ENCODE peak calls at places on chromosome 14, in eight cellular contexts. V is transverse colon; M is fibroblast of mammary gland; J is NCI-H510A; T is fibroblast of lung; W is activated T-cell treated with anti-CD3 and anti-CD28 coated beads, Interleukin-2, amount 50 U/mL, for 4 hours; N is ecto neural progenitor cell; L is activated naive CD4-positive, alpha-beta T cell treated with anti-CD3 and anti-CD28 coated beads, Interleukin-2, amount 10 ng/mL, durations not matched to agents 7 days and 5 days. C is an unnamed sample.

GRCh38 chr14:85421166-85421877 is 108.6 kb upstream of the FLRT2 start:
- DNase-seq in V (no peak), M (peak; percentile 83), J (no peak), T (peak; percentile 67), W (no peak), N (no peak), L (no peak), C (no peak)

GRCh38 chr14:87152701-87153100 is 840.3 kb downstream of the GALC start:
- DNase-seq in V (no peak), M (no peak), J (no peak), T (no peak), W (no peak), N (no peak), L (no peak), C (no peak)

GRCh38 chr14:96727980-96728717 is 69.0 kb upstream of the VRK1 start:
- DNase-seq in V (no peak), M (no peak), J (no peak), T (no peak), W (no peak), N (no peak), L (no peak), C (no peak)

GRCh38 chr14:69170848-69171247 is 17.9 kb upstream of the DCAF5 start:
- DNase-seq in V (no peak), M (no peak), J (no peak), T (peak; percentile 33), W (no peak), N (no peak), L (no peak), C (no peak)

GRCh38 chr14:39107624-39108023 is 4.6 kb upstream of the SEC23A start:
- DNase-seq in V (no peak), M (peak; percentile 63), J (no peak), T (peak; percentile 47), W (no peak), N (no peak), L (no peak), C (no peak)

GRCh38 chr14:44995770-44996294 is 33.8 kb downstream of the TOGARAM1 start:
- DNase-seq in V (no peak), M (no peak), J (no peak), T (peak; percentile 10), W (no peak), N (no peak), L (no peak), C (no peak)

GRCh38 chr14:35808076-35808657 is 928 bp downstream of the RALGAPA1 start:
- DNase-seq in V (peak; percentile 63), M (peak; percentile 12), J (peak; percentile 45), T (peak; percentile 10), W (no peak), N (no peak), L (peak; percentile 36), C (peak; percentile 68)

GRCh38 chr14:94649543-94650443 is 37.6 kb downstream of the SERPINA3 start:
- DNase-seq in V (no peak), M (no peak), J (no peak), T (no peak), W (no peak), N (peak; percentile 34), L (no peak), C (no peak)

GRCh38 chr14:71591929-71592328 is 340.3 kb upstream of the RGS6 start:
- DNase-seq in V (no peak), M (peak; percentile 65), J (no peak), T (peak; percentile 94), W (no peak), N (no peak), L (no peak), C (no peak)

GRCh38 chr14:92709340-92710000 is 39.0 kb downstream of the LGMN start:
- DNase-seq in V (no peak), M (no peak), J (no peak), T (no peak), W (no peak), N (no peak), L (no peak), C (no peak)

GRCh38 chr14:90740081-90740480 is 76.1 kb downstream of the TTC7B start:
- DNase-seq in V (no peak), M (no peak), J (no peak), T (no peak), W (no peak), N (no peak), L (no peak), C (no peak)

GRCh38 chr14:91008759-91009409 is 51.6 kb downstream of the RPS6KA5 start:
- DNase-seq in V (no peak), M (peak; percentile 2), J (no peak), T (no peak), W (no peak), N (no peak), L (no peak), C (no peak)

GRCh38 chr14:81161749-81162148 is 59.0 kb downstream of the GTF2A1 start:
- DNase-seq in V (no peak), M (no peak), J (no peak), T (no peak), W (no peak), N (no peak), L (no peak), C (no peak)

GRCh38 chr14:91858536-91859275 is 8.6 kb downstream of the TC2N start:
- DNase-seq in V (no peak), M (peak; percentile 94), J (no peak), T (peak; percentile 21), W (no peak), N (no peak), L (peak; percentile 27), C (no peak)

GRCh38 chr14:74739293-74740030 is 23.7 kb upstream of the YLPM1 start:
- DNase-seq in V (no peak), M (peak; percentile 35), J (no peak), T (peak; percentile 22), W (no peak), N (no peak), L (no peak), C (no peak)

GRCh38 chr14:60094306-60094897 is 2.7 kb downstream of the PCNX4 start:
- DNase-seq in V (no peak), M (peak; percentile 59), J (no peak), T (peak; percentile 87), W (no peak), N (no peak), L (peak; percentile 29), C (no peak)

GRCh38 chr14:29671034-29671433 is 256.6 kb downstream of the PRKD1 start:
- DNase-seq in V (no peak), M (peak; percentile 44), J (no peak), T (peak; percentile 85), W (no peak), N (no peak), L (no peak), C (no peak)

GRCh38 chr14:69694730-69695663 is 71.9 kb upstream of the SRSF5 start:
- DNase-seq in V (no peak), M (no peak), J (no peak), T (peak; percentile 60), W (no peak), N (no peak), L (no peak), C (no peak)

GRCh38 chr14:76716285-76716684 is 45.0 kb upstream of the VASH1 start:
- DNase-seq in V (no peak), M (no peak), J (no peak), T (no peak), W (no peak), N (no peak), L (no peak), C (no peak)

GRCh38 chr14:53979141-53979673 is 22.6 kb upstream of the BMP4 start:
- DNase-seq in V (no peak), M (no peak), J (no peak), T (peak; percentile 86), W (no peak), N (no peak), L (no peak), C (no peak)

GRCh38 chr14:54259821-54260220 is 137.0 kb upstream of the CDKN3 start:
- DNase-seq in V (no peak), M (no peak), J (no peak), T (peak; percentile 21), W (no peak), N (no peak), L (no peak), C (no peak)

GRCh38 chr14:89325299-89325883 is 91.6 kb downstream of the FOXN3 start:
- DNase-seq in V (no peak), M (no peak), J (no peak), T (no peak), W (no peak), N (no peak), L (no peak), C (no peak)

GRCh38 chr14:106459971-106460730 is 933.8 kb downstream of the TMEM121 start:
- DNase-seq in V (peak; percentile 20), M (no peak), J (no peak), T (no peak), W (peak; percentile 66), N (no peak), L (peak; percentile 73), C (no peak)

GRCh38 chr14:69580009-69580577 is 5.4 kb upstream of the CCDC177 start:
- DNase-seq in V (no peak), M (peak; percentile 100), J (no peak), T (peak; percentile 91), W (no peak), N (peak; percentile 68), L (peak; percentile 30), C (no peak)

GRCh38 chr14:56590535-56590951 is 10.9 kb downstream of the TMEM260 start:
- DNase-seq in V (no peak), M (no peak), J (no peak), T (peak; percentile 29), W (no peak), N (peak; percentile 75), L (no peak), C (no peak)

GRCh38 chr14:33063521-33063920 is 124.8 kb downstream of the NPAS3 start:
- DNase-seq in V (no peak), M (no peak), J (no peak), T (no peak), W (no peak), N (no peak), L (no peak), C (no peak)

GRCh38 chr14:104633276-104633861 is 28.8 kb upstream of the TMEM179 start:
- DNase-seq in V (no peak), M (no peak), J (no peak), T (no peak), W (no peak), N (no peak), L (no peak), C (no peak)

GRCh38 chr14:100325231-100325632 is 2.1 kb downstream of the SLC25A47 start:
- DNase-seq in V (no peak), M (no peak), J (no peak), T (no peak), W (no peak), N (no peak), L (no peak), C (no peak)

C was measured in prostate gland.